ENCODE peak calls at places on chromosomes 3 and 15, in four cellular contexts. One of them, this sample, is unnamed.

GRCh38 chr15:29821416-29822099 is 710 bp downstream of the TJP1 start:
- DNase-seq in head of caudate nucleus: peak; percentile 70
- DNase-seq in GM20000: peak; percentile 62
- DNase-seq in stimulated activated naive CD8-positive, alpha-beta T cell treated with anti-CD3 and anti-CD28 coated beads, Interleukin-15, Interleukin-2, amounts not matched to agents 100 U/mL and 50 U/mL, for 24 hours: peak; percentile 42
- DNase-seq in this sample: no peak

GRCh38 chr3:104873331-104873730 is 493.4 kb upstream of the ALCAM start:
- DNase-seq in head of caudate nucleus: no peak
- DNase-seq in GM20000: no peak
- DNase-seq in stimulated activated naive CD8-positive, alpha-beta T cell treated with anti-CD3 and anti-CD28 coated beads, Interleukin-15, Interleukin-2, amounts not matched to agents 100 U/mL and 50 U/mL, for 24 hours: no peak
- DNase-seq in this sample: no peak

GRCh38 chr3:52298147-52299098 is 10.8 kb downstream of the GLYCTK start:
- DNase-seq in head of caudate nucleus: no peak
- DNase-seq in GM20000: no peak
- DNase-seq in stimulated activated naive CD8-positive, alpha-beta T cell treated with anti-CD3 and anti-CD28 coated beads, Interleukin-15, Interleukin-2, amounts not matched to agents 100 U/mL and 50 U/mL, for 24 hours: no peak
- DNase-seq in this sample: no peak

GRCh38 chr3:82163907-82164520 is 402.6 kb upstream of the GBE1 start:
- DNase-seq in head of caudate nucleus: no peak
- DNase-seq in GM20000: no peak
- DNase-seq in stimulated activated naive CD8-positive, alpha-beta T cell treated with anti-CD3 and anti-CD28 coated beads, Interleukin-15, Interleukin-2, amounts not matched to agents 100 U/mL and 50 U/mL, for 24 hours: no peak
- DNase-seq in this sample: no peak

GRCh38 chr15:64149424-64150235 is 1.9 kb upstream of the SNX22 start:
- DNase-seq in head of caudate nucleus: peak; percentile 52
- DNase-seq in GM20000: no peak
- DNase-seq in stimulated activated naive CD8-positive, alpha-beta T cell treated with anti-CD3 and anti-CD28 coated beads, Interleukin-15, Interleukin-2, amounts not matched to agents 100 U/mL and 50 U/mL, for 24 hours: peak; percentile 40
- DNase-seq in this sample: no peak

GRCh38 chr3:103126111-103126510 is 691.3 kb downstream of the ZPLD1 start:
- DNase-seq in head of caudate nucleus: no peak
- DNase-seq in GM20000: no peak
- DNase-seq in stimulated activated naive CD8-positive, alpha-beta T cell treated with anti-CD3 and anti-CD28 coated beads, Interleukin-15, Interleukin-2, amounts not matched to agents 100 U/mL and 50 U/mL, for 24 hours: no peak
- DNase-seq in this sample: no peak

GRCh38 chr15:100738614-100739013 is 136.2 kb downstream of the ASB7 start:
- DNase-seq in head of caudate nucleus: no peak
- DNase-seq in GM20000: no peak
- DNase-seq in stimulated activated naive CD8-positive, alpha-beta T cell treated with anti-CD3 and anti-CD28 coated beads, Interleukin-15, Interleukin-2, amounts not matched to agents 100 U/mL and 50 U/mL, for 24 hours: no peak
- DNase-seq in this sample: no peak

GRCh38 chr15:83144771-83145170 is 37.3 kb downstream of the TM6SF1 start:
- DNase-seq in head of caudate nucleus: no peak
- DNase-seq in GM20000: no peak
- DNase-seq in stimulated activated naive CD8-positive, alpha-beta T cell treated with anti-CD3 and anti-CD28 coated beads, Interleukin-15, Interleukin-2, amounts not matched to agents 100 U/mL and 50 U/mL, for 24 hours: no peak
- DNase-seq in this sample: no peak

GRCh38 chr3:187944391-187945179 is 199.3 kb upstream of the BCL6 start:
- DNase-seq in head of caudate nucleus: no peak
- DNase-seq in GM20000: no peak
- DNase-seq in stimulated activated naive CD8-positive, alpha-beta T cell treated with anti-CD3 and anti-CD28 coated beads, Interleukin-15, Interleukin-2, amounts not matched to agents 100 U/mL and 50 U/mL, for 24 hours: no peak
- DNase-seq in this sample: no peak

GRCh38 chr3:29311805-29312204 is 30.9 kb downstream of the RBMS3 start:
- DNase-seq in head of caudate nucleus: no peak
- DNase-seq in GM20000: no peak
- DNase-seq in stimulated activated naive CD8-positive, alpha-beta T cell treated with anti-CD3 and anti-CD28 coated beads, Interleukin-15, Interleukin-2, amounts not matched to agents 100 U/mL and 50 U/mL, for 24 hours: no peak
- DNase-seq in this sample: no peak

GRCh38 chr15:70863450-70864218 is 9.7 kb upstream of the LARP6 start:
- DNase-seq in head of caudate nucleus: peak; percentile 89
- DNase-seq in GM20000: no peak
- DNase-seq in stimulated activated naive CD8-positive, alpha-beta T cell treated with anti-CD3 and anti-CD28 coated beads, Interleukin-15, Interleukin-2, amounts not matched to agents 100 U/mL and 50 U/mL, for 24 hours: no peak
- DNase-seq in this sample: no peak

GRCh38 chr3:130929827-130930226 is 35.9 kb downstream of the ATP2C1 start:
- DNase-seq in head of caudate nucleus: no peak
- DNase-seq in GM20000: no peak
- DNase-seq in stimulated activated naive CD8-positive, alpha-beta T cell treated with anti-CD3 and anti-CD28 coated beads, Interleukin-15, Interleukin-2, amounts not matched to agents 100 U/mL and 50 U/mL, for 24 hours: no peak
- DNase-seq in this sample: no peak

GRCh38 chr3:193905993-193906396 is 230.0 kb upstream of the HES1 start:
- DNase-seq in head of caudate nucleus: no peak
- DNase-seq in GM20000: no peak
- DNase-seq in stimulated activated naive CD8-positive, alpha-beta T cell treated with anti-CD3 and anti-CD28 coated beads, Interleukin-15, Interleukin-2, amounts not matched to agents 100 U/mL and 50 U/mL, for 24 hours: no peak
- DNase-seq in this sample: no peak

GRCh38 chr15:39661776-39662175 is 80.9 kb downstream of the THBS1 start:
- DNase-seq in head of caudate nucleus: no peak
- DNase-seq in GM20000: no peak
- DNase-seq in stimulated activated naive CD8-positive, alpha-beta T cell treated with anti-CD3 and anti-CD28 coated beads, Interleukin-15, Interleukin-2, amounts not matched to agents 100 U/mL and 50 U/mL, for 24 hours: no peak
- DNase-seq in this sample: no peak

GRCh38 chr15:43168192-43169107 is 16.8 kb upstream of the CCNDBP1 start:
- DNase-seq in head of caudate nucleus: peak; percentile 21
- DNase-seq in GM20000: no peak
- DNase-seq in stimulated activated naive CD8-positive, alpha-beta T cell treated with anti-CD3 and anti-CD28 coated beads, Interleukin-15, Interleukin-2, amounts not matched to agents 100 U/mL and 50 U/mL, for 24 hours: no peak
- DNase-seq in this sample: no peak

GRCh38 chr3:48830660-48831190 is 16.9 kb downstream of the PRKAR2A start:
- DNase-seq in head of caudate nucleus: no peak
- DNase-seq in GM20000: no peak
- DNase-seq in stimulated activated naive CD8-positive, alpha-beta T cell treated with anti-CD3 and anti-CD28 coated beads, Interleukin-15, Interleukin-2, amounts not matched to agents 100 U/mL and 50 U/mL, for 24 hours: no peak
- DNase-seq in this sample: no peak

GRCh38 chr15:38660726-38661125 is 96.1 kb upstream of the RASGRP1 start:
- DNase-seq in head of caudate nucleus: no peak
- DNase-seq in GM20000: no peak
- DNase-seq in stimulated activated naive CD8-positive, alpha-beta T cell treated with anti-CD3 and anti-CD28 coated beads, Interleukin-15, Interleukin-2, amounts not matched to agents 100 U/mL and 50 U/mL, for 24 hours: no peak
- DNase-seq in this sample: no peak

GRCh38 chr15:70867911-70868467 is 14.0 kb upstream of the LARP6 start:
- DNase-seq in head of caudate nucleus: peak; percentile 69
- DNase-seq in GM20000: no peak
- DNase-seq in stimulated activated naive CD8-positive, alpha-beta T cell treated with anti-CD3 and anti-CD28 coated beads, Interleukin-15, Interleukin-2, amounts not matched to agents 100 U/mL and 50 U/mL, for 24 hours: no peak
- DNase-seq in this sample: no peak

GRCh38 chr3:101988591-101988990 is 139.3 kb downstream of the NFKBIZ start:
- DNase-seq in head of caudate nucleus: no peak
- DNase-seq in GM20000: peak; percentile 20
- DNase-seq in stimulated activated naive CD8-positive, alpha-beta T cell treated with anti-CD3 and anti-CD28 coated beads, Interleukin-15, Interleukin-2, amounts not matched to agents 100 U/mL and 50 U/mL, for 24 hours: peak; percentile 29
- DNase-seq in this sample: no peak

GRCh38 chr3:124963755-124964154 is 29.2 kb upstream of the MUC13 start:
- DNase-seq in head of caudate nucleus: no peak
- DNase-seq in GM20000: no peak
- DNase-seq in stimulated activated naive CD8-positive, alpha-beta T cell treated with anti-CD3 and anti-CD28 coated beads, Interleukin-15, Interleukin-2, amounts not matched to agents 100 U/mL and 50 U/mL, for 24 hours: no peak
- DNase-seq in this sample: no peak

GRCh38 chr3:188854395-188855149 is 317.2 kb upstream of the TPRG1 start:
- DNase-seq in head of caudate nucleus: peak; percentile 74
- DNase-seq in GM20000: no peak
- DNase-seq in stimulated activated naive CD8-positive, alpha-beta T cell treated with anti-CD3 and anti-CD28 coated beads, Interleukin-15, Interleukin-2, amounts not matched to agents 100 U/mL and 50 U/mL, for 24 hours: no peak
- DNase-seq in this sample: no peak

GRCh38 chr15:68277131-68277604 is 377 bp upstream of the FEM1B start:
- DNase-seq in head of caudate nucleus: peak; percentile 66
- DNase-seq in GM20000: no peak
- DNase-seq in stimulated activated naive CD8-positive, alpha-beta T cell treated with anti-CD3 and anti-CD28 coated beads, Interleukin-15, Interleukin-2, amounts not matched to agents 100 U/mL and 50 U/mL, for 24 hours: no peak
- DNase-seq in this sample: no peak

GRCh38 chr15:69140306-69140705 is 20.1 kb upstream of the GLCE start:
- DNase-seq in head of caudate nucleus: no peak
- DNase-seq in GM20000: no peak
- DNase-seq in stimulated activated naive CD8-positive, alpha-beta T cell treated with anti-CD3 and anti-CD28 coated beads, Interleukin-15, Interleukin-2, amounts not matched to agents 100 U/mL and 50 U/mL, for 24 hours: no peak
- DNase-seq in this sample: no peak

GRCh38 chr3:196662711-196663571 is 23.4 kb downstream of the NRROS start:
- DNase-seq in head of caudate nucleus: no peak
- DNase-seq in GM20000: no peak
- DNase-seq in stimulated activated naive CD8-positive, alpha-beta T cell treated with anti-CD3 and anti-CD28 coated beads, Interleukin-15, Interleukin-2, amounts not matched to agents 100 U/mL and 50 U/mL, for 24 hours: no peak
- DNase-seq in this sample: no peak

GRCh38 chr3:79086514-79086913 is 681.3 kb downstream of the ROBO1 start:
- DNase-seq in head of caudate nucleus: peak; percentile 81
- DNase-seq in GM20000: peak; percentile 49
- DNase-seq in stimulated activated naive CD8-positive, alpha-beta T cell treated with anti-CD3 and anti-CD28 coated beads, Interleukin-15, Interleukin-2, amounts not matched to agents 100 U/mL and 50 U/mL, for 24 hours: peak; percentile 14
- DNase-seq in this sample: no peak